ENCODE peak calls at places on chromosome X, in six cellular contexts. One of them, this sample, is unnamed.
A peak's percentile ranks its signal among the peaks of the same experiment; 100 is the strongest.

GRCh38 chrX:129980043-129980442 is 2.4 kb upstream of the BCORL1 start:
- DNase-seq in stimulated activated CD8-positive, alpha-beta memory T cell treated with anti-CD3 and anti-CD28 coated beads, Interleukin-4, amount 100 ng/mL, for 1 hour: no peak
- DNase-seq in activated T-helper 1 cell treated with anti-CD3 and anti-CD28 coated beads, Interleukin-2, amount 50 U/mL, for 16 hours: no peak
- DNase-seq in foreskin fibroblast: peak; percentile 33
- DNase-seq in mucosa of gallbladder: no peak
- DNase-seq in fibroblast of mammary gland: no peak
- DNase-seq in this sample: no peak

GRCh38 chrX:147364896-147365295 is 546.8 kb upstream of the FMR1 start:
- DNase-seq in stimulated activated CD8-positive, alpha-beta memory T cell treated with anti-CD3 and anti-CD28 coated beads, Interleukin-4, amount 100 ng/mL, for 1 hour: no peak
- DNase-seq in activated T-helper 1 cell treated with anti-CD3 and anti-CD28 coated beads, Interleukin-2, amount 50 U/mL, for 16 hours: no peak
- DNase-seq in foreskin fibroblast: no peak
- DNase-seq in mucosa of gallbladder: no peak
- DNase-seq in fibroblast of mammary gland: no peak
- DNase-seq in this sample: no peak

GRCh38 chrX:39753296-39753996 is 344.3 kb downstream of the BCOR start:
- DNase-seq in stimulated activated CD8-positive, alpha-beta memory T cell treated with anti-CD3 and anti-CD28 coated beads, Interleukin-4, amount 100 ng/mL, for 1 hour: no peak
- DNase-seq in activated T-helper 1 cell treated with anti-CD3 and anti-CD28 coated beads, Interleukin-2, amount 50 U/mL, for 16 hours: no peak
- DNase-seq in foreskin fibroblast: peak; percentile 57
- DNase-seq in mucosa of gallbladder: no peak
- DNase-seq in fibroblast of mammary gland: no peak
- DNase-seq in this sample: peak; percentile 52

GRCh38 chrX:46200423-46200822 is 344.8 kb downstream of the ZNF674 start:
- DNase-seq in stimulated activated CD8-positive, alpha-beta memory T cell treated with anti-CD3 and anti-CD28 coated beads, Interleukin-4, amount 100 ng/mL, for 1 hour: no peak
- DNase-seq in activated T-helper 1 cell treated with anti-CD3 and anti-CD28 coated beads, Interleukin-2, amount 50 U/mL, for 16 hours: no peak
- DNase-seq in foreskin fibroblast: no peak
- DNase-seq in mucosa of gallbladder: no peak
- DNase-seq in fibroblast of mammary gland: no peak
- DNase-seq in this sample: no peak

GRCh38 chrX:17154001-17154400 is 207.5 kb downstream of the REPS2 start:
- DNase-seq in stimulated activated CD8-positive, alpha-beta memory T cell treated with anti-CD3 and anti-CD28 coated beads, Interleukin-4, amount 100 ng/mL, for 1 hour: no peak
- DNase-seq in activated T-helper 1 cell treated with anti-CD3 and anti-CD28 coated beads, Interleukin-2, amount 50 U/mL, for 16 hours: no peak
- DNase-seq in foreskin fibroblast: peak; percentile 4
- DNase-seq in mucosa of gallbladder: no peak
- DNase-seq in fibroblast of mammary gland: peak; percentile 23
- DNase-seq in this sample: peak; percentile 14

GRCh38 chrX:9538544-9539045 is 73.7 kb downstream of the TBL1X start:
- DNase-seq in stimulated activated CD8-positive, alpha-beta memory T cell treated with anti-CD3 and anti-CD28 coated beads, Interleukin-4, amount 100 ng/mL, for 1 hour: no peak
- DNase-seq in activated T-helper 1 cell treated with anti-CD3 and anti-CD28 coated beads, Interleukin-2, amount 50 U/mL, for 16 hours: no peak
- DNase-seq in foreskin fibroblast: peak; percentile 28
- DNase-seq in mucosa of gallbladder: no peak
- DNase-seq in fibroblast of mammary gland: no peak
- DNase-seq in this sample: no peak

GRCh38 chrX:140709421-140709846 is at the start of gene LINC00632:
- DNase-seq in stimulated activated CD8-positive, alpha-beta memory T cell treated with anti-CD3 and anti-CD28 coated beads, Interleukin-4, amount 100 ng/mL, for 1 hour: no peak
- DNase-seq in activated T-helper 1 cell treated with anti-CD3 and anti-CD28 coated beads, Interleukin-2, amount 50 U/mL, for 16 hours: no peak
- DNase-seq in foreskin fibroblast: no peak
- DNase-seq in mucosa of gallbladder: no peak
- DNase-seq in fibroblast of mammary gland: no peak
- DNase-seq in this sample: no peak

GRCh38 chrX:74458738-74459137 is 37.4 kb downstream of the SLC16A2 start:
- DNase-seq in stimulated activated CD8-positive, alpha-beta memory T cell treated with anti-CD3 and anti-CD28 coated beads, Interleukin-4, amount 100 ng/mL, for 1 hour: no peak
- DNase-seq in activated T-helper 1 cell treated with anti-CD3 and anti-CD28 coated beads, Interleukin-2, amount 50 U/mL, for 16 hours: no peak
- DNase-seq in foreskin fibroblast: peak; percentile 65
- DNase-seq in mucosa of gallbladder: no peak
- DNase-seq in fibroblast of mammary gland: peak; percentile 77
- DNase-seq in this sample: peak; percentile 58

GRCh38 chrX:39487166-39488006 is 610.4 kb downstream of the BCOR start:
- DNase-seq in stimulated activated CD8-positive, alpha-beta memory T cell treated with anti-CD3 and anti-CD28 coated beads, Interleukin-4, amount 100 ng/mL, for 1 hour: no peak
- DNase-seq in activated T-helper 1 cell treated with anti-CD3 and anti-CD28 coated beads, Interleukin-2, amount 50 U/mL, for 16 hours: no peak
- DNase-seq in foreskin fibroblast: no peak
- DNase-seq in mucosa of gallbladder: no peak
- DNase-seq in fibroblast of mammary gland: no peak
- DNase-seq in this sample: no peak

GRCh38 chrX:23902419-23902818 is 5.3 kb downstream of the APOO start:
- DNase-seq in stimulated activated CD8-positive, alpha-beta memory T cell treated with anti-CD3 and anti-CD28 coated beads, Interleukin-4, amount 100 ng/mL, for 1 hour: no peak
- DNase-seq in activated T-helper 1 cell treated with anti-CD3 and anti-CD28 coated beads, Interleukin-2, amount 50 U/mL, for 16 hours: no peak
- DNase-seq in foreskin fibroblast: peak; percentile 73
- DNase-seq in mucosa of gallbladder: no peak
- DNase-seq in fibroblast of mammary gland: peak; percentile 72
- DNase-seq in this sample: peak; percentile 68

GRCh38 chrX:15349046-15349445 is 13.7 kb upstream of the PIGA start:
- DNase-seq in stimulated activated CD8-positive, alpha-beta memory T cell treated with anti-CD3 and anti-CD28 coated beads, Interleukin-4, amount 100 ng/mL, for 1 hour: no peak
- DNase-seq in activated T-helper 1 cell treated with anti-CD3 and anti-CD28 coated beads, Interleukin-2, amount 50 U/mL, for 16 hours: no peak
- DNase-seq in foreskin fibroblast: peak; percentile 71
- DNase-seq in mucosa of gallbladder: peak; percentile 27
- DNase-seq in fibroblast of mammary gland: peak; percentile 79
- DNase-seq in this sample: peak; percentile 67

GRCh38 chrX:153735274-153735673 is 10.6 kb downstream of the ABCD1 start:
- DNase-seq in stimulated activated CD8-positive, alpha-beta memory T cell treated with anti-CD3 and anti-CD28 coated beads, Interleukin-4, amount 100 ng/mL, for 1 hour: no peak
- DNase-seq in activated T-helper 1 cell treated with anti-CD3 and anti-CD28 coated beads, Interleukin-2, amount 50 U/mL, for 16 hours: no peak
- DNase-seq in foreskin fibroblast: no peak
- DNase-seq in mucosa of gallbladder: no peak
- DNase-seq in fibroblast of mammary gland: no peak
- DNase-seq in this sample: no peak

GRCh38 chrX:103157511-103158316 is 57.2 kb upstream of the BEX4 start:
- DNase-seq in stimulated activated CD8-positive, alpha-beta memory T cell treated with anti-CD3 and anti-CD28 coated beads, Interleukin-4, amount 100 ng/mL, for 1 hour: no peak
- DNase-seq in activated T-helper 1 cell treated with anti-CD3 and anti-CD28 coated beads, Interleukin-2, amount 50 U/mL, for 16 hours: no peak
- DNase-seq in foreskin fibroblast: peak; percentile 66
- DNase-seq in mucosa of gallbladder: peak; percentile 27
- DNase-seq in fibroblast of mammary gland: peak; percentile 55
- DNase-seq in this sample: peak; percentile 33

GRCh38 chrX:69031181-69031580 is 134.1 kb downstream of the PJA1 start:
- DNase-seq in stimulated activated CD8-positive, alpha-beta memory T cell treated with anti-CD3 and anti-CD28 coated beads, Interleukin-4, amount 100 ng/mL, for 1 hour: no peak
- DNase-seq in activated T-helper 1 cell treated with anti-CD3 and anti-CD28 coated beads, Interleukin-2, amount 50 U/mL, for 16 hours: no peak
- DNase-seq in foreskin fibroblast: no peak
- DNase-seq in mucosa of gallbladder: peak; percentile 16
- DNase-seq in fibroblast of mammary gland: peak; percentile 25
- DNase-seq in this sample: no peak

GRCh38 chrX:12319012-12319519 is 180.8 kb downstream of the FRMPD4 start:
- DNase-seq in stimulated activated CD8-positive, alpha-beta memory T cell treated with anti-CD3 and anti-CD28 coated beads, Interleukin-4, amount 100 ng/mL, for 1 hour: no peak
- DNase-seq in activated T-helper 1 cell treated with anti-CD3 and anti-CD28 coated beads, Interleukin-2, amount 50 U/mL, for 16 hours: no peak
- DNase-seq in foreskin fibroblast: peak; percentile 7
- DNase-seq in mucosa of gallbladder: no peak
- DNase-seq in fibroblast of mammary gland: peak; percentile 11
- DNase-seq in this sample: no peak

GRCh38 chrX:21733705-21734104 is 24.2 kb downstream of the SMPX start:
- DNase-seq in stimulated activated CD8-positive, alpha-beta memory T cell treated with anti-CD3 and anti-CD28 coated beads, Interleukin-4, amount 100 ng/mL, for 1 hour: no peak
- DNase-seq in activated T-helper 1 cell treated with anti-CD3 and anti-CD28 coated beads, Interleukin-2, amount 50 U/mL, for 16 hours: no peak
- DNase-seq in foreskin fibroblast: no peak
- DNase-seq in mucosa of gallbladder: no peak
- DNase-seq in fibroblast of mammary gland: no peak
- DNase-seq in this sample: no peak

GRCh38 chrX:24799565-24799964 is 105.8 kb downstream of the POLA1 start:
- DNase-seq in stimulated activated CD8-positive, alpha-beta memory T cell treated with anti-CD3 and anti-CD28 coated beads, Interleukin-4, amount 100 ng/mL, for 1 hour: no peak
- DNase-seq in activated T-helper 1 cell treated with anti-CD3 and anti-CD28 coated beads, Interleukin-2, amount 50 U/mL, for 16 hours: no peak
- DNase-seq in foreskin fibroblast: no peak
- DNase-seq in mucosa of gallbladder: no peak
- DNase-seq in fibroblast of mammary gland: no peak
- DNase-seq in this sample: no peak

GRCh38 chrX:153381684-153382532 is 19.2 kb downstream of the PNMA6E start:
- DNase-seq in stimulated activated CD8-positive, alpha-beta memory T cell treated with anti-CD3 and anti-CD28 coated beads, Interleukin-4, amount 100 ng/mL, for 1 hour: no peak
- DNase-seq in activated T-helper 1 cell treated with anti-CD3 and anti-CD28 coated beads, Interleukin-2, amount 50 U/mL, for 16 hours: no peak
- DNase-seq in foreskin fibroblast: peak; percentile 86
- DNase-seq in mucosa of gallbladder: no peak
- DNase-seq in fibroblast of mammary gland: peak; percentile 91
- DNase-seq in this sample: no peak

GRCh38 chrX:13102636-13103035 is 58.2 kb upstream of the FAM9C start:
- DNase-seq in stimulated activated CD8-positive, alpha-beta memory T cell treated with anti-CD3 and anti-CD28 coated beads, Interleukin-4, amount 100 ng/mL, for 1 hour: no peak
- DNase-seq in activated T-helper 1 cell treated with anti-CD3 and anti-CD28 coated beads, Interleukin-2, amount 50 U/mL, for 16 hours: no peak
- DNase-seq in foreskin fibroblast: no peak
- DNase-seq in mucosa of gallbladder: no peak
- DNase-seq in fibroblast of mammary gland: no peak
- DNase-seq in this sample: no peak

GRCh38 chrX:29662759-29663503 is 552.4 kb upstream of the MAGEB2 start:
- DNase-seq in stimulated activated CD8-positive, alpha-beta memory T cell treated with anti-CD3 and anti-CD28 coated beads, Interleukin-4, amount 100 ng/mL, for 1 hour: no peak
- DNase-seq in activated T-helper 1 cell treated with anti-CD3 and anti-CD28 coated beads, Interleukin-2, amount 50 U/mL, for 16 hours: no peak
- DNase-seq in foreskin fibroblast: peak; percentile 86
- DNase-seq in mucosa of gallbladder: no peak
- DNase-seq in fibroblast of mammary gland: peak; percentile 91
- DNase-seq in this sample: peak; percentile 92

GRCh38 chrX:133265331-133265730 is 47.2 kb upstream of the TFDP3 start:
- DNase-seq in stimulated activated CD8-positive, alpha-beta memory T cell treated with anti-CD3 and anti-CD28 coated beads, Interleukin-4, amount 100 ng/mL, for 1 hour: no peak
- DNase-seq in activated T-helper 1 cell treated with anti-CD3 and anti-CD28 coated beads, Interleukin-2, amount 50 U/mL, for 16 hours: no peak
- DNase-seq in foreskin fibroblast: no peak
- DNase-seq in mucosa of gallbladder: no peak
- DNase-seq in fibroblast of mammary gland: no peak
- DNase-seq in this sample: no peak

GRCh38 chrX:46500054-46500453 is 45.2 kb downstream of the ZNF674 start:
- DNase-seq in stimulated activated CD8-positive, alpha-beta memory T cell treated with anti-CD3 and anti-CD28 coated beads, Interleukin-4, amount 100 ng/mL, for 1 hour: no peak
- DNase-seq in activated T-helper 1 cell treated with anti-CD3 and anti-CD28 coated beads, Interleukin-2, amount 50 U/mL, for 16 hours: no peak
- DNase-seq in foreskin fibroblast: no peak
- DNase-seq in mucosa of gallbladder: no peak
- DNase-seq in fibroblast of mammary gland: peak; percentile 1
- DNase-seq in this sample: no peak

GRCh38 chrX:23514082-23514481 is 153.2 kb upstream of the PRDX4 start:
- DNase-seq in stimulated activated CD8-positive, alpha-beta memory T cell treated with anti-CD3 and anti-CD28 coated beads, Interleukin-4, amount 100 ng/mL, for 1 hour: no peak
- DNase-seq in activated T-helper 1 cell treated with anti-CD3 and anti-CD28 coated beads, Interleukin-2, amount 50 U/mL, for 16 hours: no peak
- DNase-seq in foreskin fibroblast: no peak
- DNase-seq in mucosa of gallbladder: no peak
- DNase-seq in fibroblast of mammary gland: no peak
- DNase-seq in this sample: no peak

GRCh38 chrX:38277136-38277535 is 50.2 kb downstream of the RPGR start:
- DNase-seq in stimulated activated CD8-positive, alpha-beta memory T cell treated with anti-CD3 and anti-CD28 coated beads, Interleukin-4, amount 100 ng/mL, for 1 hour: no peak
- DNase-seq in activated T-helper 1 cell treated with anti-CD3 and anti-CD28 coated beads, Interleukin-2, amount 50 U/mL, for 16 hours: no peak
- DNase-seq in foreskin fibroblast: no peak
- DNase-seq in mucosa of gallbladder: no peak
- DNase-seq in fibroblast of mammary gland: no peak
- DNase-seq in this sample: no peak

GRCh38 chrX:37287741-37288424 is 61.3 kb upstream of the PRRG1 start:
- DNase-seq in stimulated activated CD8-positive, alpha-beta memory T cell treated with anti-CD3 and anti-CD28 coated beads, Interleukin-4, amount 100 ng/mL, for 1 hour: no peak
- DNase-seq in activated T-helper 1 cell treated with anti-CD3 and anti-CD28 coated beads, Interleukin-2, amount 50 U/mL, for 16 hours: no peak
- DNase-seq in foreskin fibroblast: no peak
- DNase-seq in mucosa of gallbladder: no peak
- DNase-seq in fibroblast of mammary gland: no peak
- DNase-seq in this sample: no peak

GRCh38 chrX:139881572-139881971 is 51.3 kb downstream of the ATP11C start:
- DNase-seq in stimulated activated CD8-positive, alpha-beta memory T cell treated with anti-CD3 and anti-CD28 coated beads, Interleukin-4, amount 100 ng/mL, for 1 hour: no peak
- DNase-seq in activated T-helper 1 cell treated with anti-CD3 and anti-CD28 coated beads, Interleukin-2, amount 50 U/mL, for 16 hours: no peak
- DNase-seq in foreskin fibroblast: peak; percentile 28
- DNase-seq in mucosa of gallbladder: no peak
- DNase-seq in fibroblast of mammary gland: peak; percentile 42
- DNase-seq in this sample: peak; percentile 16

GRCh38 chrX:30830544-30830943 is 58.5 kb downstream of the TAB3 start:
- DNase-seq in stimulated activated CD8-positive, alpha-beta memory T cell treated with anti-CD3 and anti-CD28 coated beads, Interleukin-4, amount 100 ng/mL, for 1 hour: no peak
- DNase-seq in activated T-helper 1 cell treated with anti-CD3 and anti-CD28 coated beads, Interleukin-2, amount 50 U/mL, for 16 hours: no peak
- DNase-seq in foreskin fibroblast: no peak
- DNase-seq in mucosa of gallbladder: no peak
- DNase-seq in fibroblast of mammary gland: no peak
- DNase-seq in this sample: no peak

GRCh38 chrX:79413009-79413408 is 45.9 kb upstream of the ITM2A start:
- DNase-seq in stimulated activated CD8-positive, alpha-beta memory T cell treated with anti-CD3 and anti-CD28 coated beads, Interleukin-4, amount 100 ng/mL, for 1 hour: no peak
- DNase-seq in activated T-helper 1 cell treated with anti-CD3 and anti-CD28 coated beads, Interleukin-2, amount 50 U/mL, for 16 hours: no peak
- DNase-seq in foreskin fibroblast: peak; percentile 24
- DNase-seq in mucosa of gallbladder: no peak
- DNase-seq in fibroblast of mammary gland: peak; percentile 38
- DNase-seq in this sample: peak; percentile 10

GRCh38 chrX:10526442-10526841 is 93.9 kb downstream of the MID1 start:
- DNase-seq in stimulated activated CD8-positive, alpha-beta memory T cell treated with anti-CD3 and anti-CD28 coated beads, Interleukin-4, amount 100 ng/mL, for 1 hour: no peak
- DNase-seq in activated T-helper 1 cell treated with anti-CD3 and anti-CD28 coated beads, Interleukin-2, amount 50 U/mL, for 16 hours: no peak
- DNase-seq in foreskin fibroblast: peak; percentile 73
- DNase-seq in mucosa of gallbladder: no peak
- DNase-seq in fibroblast of mammary gland: peak; percentile 77
- DNase-seq in this sample: no peak

GRCh38 chrX:31228415-31228832 is 156.6 kb upstream of the FTHL17 start:
- DNase-seq in stimulated activated CD8-positive, alpha-beta memory T cell treated with anti-CD3 and anti-CD28 coated beads, Interleukin-4, amount 100 ng/mL, for 1 hour: no peak
- DNase-seq in activated T-helper 1 cell treated with anti-CD3 and anti-CD28 coated beads, Interleukin-2, amount 50 U/mL, for 16 hours: no peak
- DNase-seq in foreskin fibroblast: peak; percentile 80
- DNase-seq in mucosa of gallbladder: peak; percentile 30
- DNase-seq in fibroblast of mammary gland: peak; percentile 75
- DNase-seq in this sample: no peak

GRCh38 chrX:65751511-65751910 is 84.1 kb downstream of the MSN start:
- DNase-seq in stimulated activated CD8-positive, alpha-beta memory T cell treated with anti-CD3 and anti-CD28 coated beads, Interleukin-4, amount 100 ng/mL, for 1 hour: no peak
- DNase-seq in activated T-helper 1 cell treated with anti-CD3 and anti-CD28 coated beads, Interleukin-2, amount 50 U/mL, for 16 hours: no peak
- DNase-seq in foreskin fibroblast: no peak
- DNase-seq in mucosa of gallbladder: no peak
- DNase-seq in fibroblast of mammary gland: no peak
- DNase-seq in this sample: no peak

GRCh38 chrX:10722804-10723364 is 102.5 kb upstream of the MID1 start:
- DNase-seq in stimulated activated CD8-positive, alpha-beta memory T cell treated with anti-CD3 and anti-CD28 coated beads, Interleukin-4, amount 100 ng/mL, for 1 hour: no peak
- DNase-seq in activated T-helper 1 cell treated with anti-CD3 and anti-CD28 coated beads, Interleukin-2, amount 50 U/mL, for 16 hours: no peak
- DNase-seq in foreskin fibroblast: peak; percentile 77
- DNase-seq in mucosa of gallbladder: peak; percentile 55
- DNase-seq in fibroblast of mammary gland: peak; percentile 65
- DNase-seq in this sample: peak; percentile 48

GRCh38 chrX:69060631-69061408 is 104.4 kb downstream of the PJA1 start:
- DNase-seq in stimulated activated CD8-positive, alpha-beta memory T cell treated with anti-CD3 and anti-CD28 coated beads, Interleukin-4, amount 100 ng/mL, for 1 hour: no peak
- DNase-seq in activated T-helper 1 cell treated with anti-CD3 and anti-CD28 coated beads, Interleukin-2, amount 50 U/mL, for 16 hours: no peak
- DNase-seq in foreskin fibroblast: peak; percentile 24
- DNase-seq in mucosa of gallbladder: peak; percentile 27
- DNase-seq in fibroblast of mammary gland: peak; percentile 50
- DNase-seq in this sample: peak; percentile 18

GRCh38 chrX:12403474-12404082 is 265.3 kb downstream of the FRMPD4 start:
- DNase-seq in stimulated activated CD8-positive, alpha-beta memory T cell treated with anti-CD3 and anti-CD28 coated beads, Interleukin-4, amount 100 ng/mL, for 1 hour: no peak
- DNase-seq in activated T-helper 1 cell treated with anti-CD3 and anti-CD28 coated beads, Interleukin-2, amount 50 U/mL, for 16 hours: no peak
- DNase-seq in foreskin fibroblast: peak; percentile 58
- DNase-seq in mucosa of gallbladder: no peak
- DNase-seq in fibroblast of mammary gland: peak; percentile 58
- DNase-seq in this sample: peak; percentile 1

GRCh38 chrX:69137371-69137881 is 27.8 kb downstream of the PJA1 start:
- DNase-seq in stimulated activated CD8-positive, alpha-beta memory T cell treated with anti-CD3 and anti-CD28 coated beads, Interleukin-4, amount 100 ng/mL, for 1 hour: no peak
- DNase-seq in activated T-helper 1 cell treated with anti-CD3 and anti-CD28 coated beads, Interleukin-2, amount 50 U/mL, for 16 hours: no peak
- DNase-seq in foreskin fibroblast: peak; percentile 71
- DNase-seq in mucosa of gallbladder: no peak
- DNase-seq in fibroblast of mammary gland: peak; percentile 75
- DNase-seq in this sample: no peak

GRCh38 chrX:77087529-77088169 is 359.5 kb upstream of the FGF16 start:
- DNase-seq in stimulated activated CD8-positive, alpha-beta memory T cell treated with anti-CD3 and anti-CD28 coated beads, Interleukin-4, amount 100 ng/mL, for 1 hour: no peak
- DNase-seq in activated T-helper 1 cell treated with anti-CD3 and anti-CD28 coated beads, Interleukin-2, amount 50 U/mL, for 16 hours: no peak
- DNase-seq in foreskin fibroblast: peak; percentile 19
- DNase-seq in mucosa of gallbladder: peak; percentile 24
- DNase-seq in fibroblast of mammary gland: peak; percentile 7
- DNase-seq in this sample: peak; percentile 27

This sample was measured in epithelial cell of esophagus.